ENCODE peak calls at places on chromosome 16, in six cellular contexts. One of them, this sample, is unnamed. For H3K4me1 and H3K9me3, the result is how much of the 10 kb centered on the place peaks cover.

GRCh38 chr16:85289760-85290625 is 177.7 kb upstream of the CIBAR2 start:
- DNase-seq in colonic mucosa: no peak
- DNase-seq in hepatocyte: no peak
- DNase-seq in ascending aorta: no peak
- DNase-seq in GM23248: no peak
- DNase-seq in heart left ventricle: no peak
- DNase-seq in this sample: no peak

GRCh38 chr16:53078247-53078646 is 23.5 kb downstream of the CHD9 start:
- DNase-seq in hepatocyte: no peak
- DNase-seq in colonic mucosa: no peak
- DNase-seq in GM23248: no peak
- DNase-seq in heart left ventricle: no peak
- DNase-seq in ascending aorta: no peak
- DNase-seq in this sample: no peak

GRCh38 chr16:69934044-69934443 is 17.1 kb upstream of the CLEC18A start:
- DNase-seq in heart left ventricle: no peak
- DNase-seq in colonic mucosa: no peak
- DNase-seq in GM23248: no peak
- DNase-seq in hepatocyte: no peak
- DNase-seq in ascending aorta: no peak
- DNase-seq in this sample: no peak

GRCh38 chr16:61909074-61909473 is 127.2 kb downstream of the CDH8 start:
- DNase-seq in heart left ventricle: no peak
- DNase-seq in GM23248: no peak
- DNase-seq in colonic mucosa: no peak
- DNase-seq in hepatocyte: no peak
- DNase-seq in ascending aorta: peak
- DNase-seq in this sample: peak

GRCh38 chr16:85718682-85719081 is 29.9 kb upstream of the GINS2 start:
- DNase-seq in GM23248: peak
- DNase-seq in ascending aorta: no peak
- DNase-seq in hepatocyte: peak
- DNase-seq in heart left ventricle: no peak
- DNase-seq in colonic mucosa: peak
- DNase-seq in this sample: no peak

GRCh38 chr16:87332150-87332549 is 15.0 kb upstream of the C16orf95 start:
- DNase-seq in hepatocyte: no peak
- DNase-seq in GM23248: peak
- DNase-seq in heart left ventricle: no peak
- DNase-seq in ascending aorta: no peak
- DNase-seq in colonic mucosa: no peak
- DNase-seq in this sample: no peak

GRCh38 chr16:27921134-27921533 is 142.4 kb downstream of the GSG1L start:
- DNase-seq in colonic mucosa: no peak
- DNase-seq in GM23248: no peak
- DNase-seq in ascending aorta: no peak
- DNase-seq in hepatocyte: no peak
- DNase-seq in heart left ventricle: no peak
- DNase-seq in this sample: no peak

GRCh38 chr16:1450841-1451240 is 6.5 kb upstream of the CCDC154 start:
- DNase-seq in heart left ventricle: no peak
- DNase-seq in hepatocyte: no peak
- DNase-seq in GM23248: no peak
- DNase-seq in colonic mucosa: no peak
- DNase-seq in ascending aorta: no peak
- DNase-seq in this sample: no peak

GRCh38 chr16:13936596-13937081 is 16.7 kb downstream of the ERCC4 start:
- DNase-seq in hepatocyte: peak
- DNase-seq in colonic mucosa: no peak
- DNase-seq in GM23248: peak
- DNase-seq in heart left ventricle: no peak
- DNase-seq in ascending aorta: no peak
- DNase-seq in this sample: peak

GRCh38 chr16:77789646-77790370 is 1.4 kb downstream of the VAT1L start:
- DNase-seq in GM23248: peak
- DNase-seq in ascending aorta: no peak
- DNase-seq in colonic mucosa: no peak
- DNase-seq in heart left ventricle: no peak
- DNase-seq in hepatocyte: no peak
- DNase-seq in this sample: no peak

GRCh38 chr16:84839054-84839453 is 19.3 kb downstream of the CRISPLD2 start:
- DNase-seq in hepatocyte: no peak
- DNase-seq in ascending aorta: no peak
- DNase-seq in colonic mucosa: no peak
- DNase-seq in GM23248: peak
- DNase-seq in heart left ventricle: no peak
- DNase-seq in this sample: no peak

GRCh38 chr16:27449434-27450188 is 47.6 kb downstream of the IL21R start:
- DNase-seq in GM23248: no peak
- DNase-seq in heart left ventricle: no peak
- DNase-seq in ascending aorta: no peak
- DNase-seq in hepatocyte: no peak
- DNase-seq in colonic mucosa: no peak
- DNase-seq in this sample: no peak

GRCh38 chr16:86928517-86929148 is 350.3 kb downstream of the FOXL1 start:
- DNase-seq in heart left ventricle: no peak
- DNase-seq in colonic mucosa: no peak
- DNase-seq in hepatocyte: no peak
- DNase-seq in GM23248: no peak
- DNase-seq in ascending aorta: no peak
- DNase-seq in this sample: no peak

GRCh38 chr16:56931769-56932587 is at the start of gene HERPUD1:
- DNase-seq in ascending aorta: peak
- DNase-seq in hepatocyte: peak
- DNase-seq in heart left ventricle: peak
- DNase-seq in GM23248: peak
- DNase-seq in colonic mucosa: peak
- DNase-seq in this sample: peak

GRCh38 chr16:54926166-54926838 is 4.4 kb upstream of the IRX5 start:
- DNase-seq in GM23248: peak
- DNase-seq in colonic mucosa: no peak
- DNase-seq in hepatocyte: no peak
- DNase-seq in heart left ventricle: no peak
- DNase-seq in ascending aorta: no peak
- DNase-seq in this sample: no peak

GRCh38 chr16:11994187-11995119 is 17.9 kb downstream of the SNX29 start:
- DNase-seq in colonic mucosa: peak
- DNase-seq in ascending aorta: peak
- DNase-seq in hepatocyte: no peak
- DNase-seq in GM23248: peak
- DNase-seq in heart left ventricle: peak
- DNase-seq in this sample: peak

GRCh38 chr16:84266451-84266850 is 26.6 kb upstream of the KCNG4 start:
- DNase-seq in hepatocyte: peak
- DNase-seq in GM23248: peak
- DNase-seq in colonic mucosa: peak
- DNase-seq in ascending aorta: no peak
- DNase-seq in heart left ventricle: peak
- DNase-seq in this sample: no peak

GRCh38 chr16:57041182-57042156 is 50.9 kb upstream of the CPNE2 start:
- DNase-seq in ascending aorta: no peak
- DNase-seq in GM23248: no peak
- DNase-seq in heart left ventricle: no peak
- DNase-seq in hepatocyte: no peak
- DNase-seq in colonic mucosa: peak
- DNase-seq in this sample: no peak

GRCh38 chr16:67229906-67230808 is 3.2 kb downstream of the TMEM208 start:
- DNase-seq in GM23248: no peak
- DNase-seq in colonic mucosa: no peak
- DNase-seq in heart left ventricle: no peak
- DNase-seq in ascending aorta: no peak
- DNase-seq in hepatocyte: no peak
- DNase-seq in this sample: no peak

GRCh38 chr16:24645739-24646645 is 83.5 kb upstream of the TNRC6A start:
- DNase-seq in colonic mucosa: peak
- DNase-seq in ascending aorta: peak
- DNase-seq in hepatocyte: peak
- DNase-seq in GM23248: peak
- DNase-seq in heart left ventricle: no peak
- DNase-seq in this sample: no peak

GRCh38 chr16:11619327-11619851 is 32.7 kb upstream of the LITAF start:
- DNase-seq in colonic mucosa: no peak
- DNase-seq in heart left ventricle: no peak
- DNase-seq in hepatocyte: no peak
- DNase-seq in GM23248: no peak
- DNase-seq in ascending aorta: no peak
- DNase-seq in this sample: no peak

GRCh38 chr16:66081967-66082366 is 284.5 kb upstream of the CDH5 start:
- DNase-seq in heart left ventricle: no peak
- DNase-seq in colonic mucosa: no peak
- DNase-seq in ascending aorta: no peak
- DNase-seq in GM23248: peak
- DNase-seq in hepatocyte: peak
- DNase-seq in this sample: no peak

GRCh38 chr16:66880288-66881013 is at the start of gene PDP2:
- DNase-seq in colonic mucosa: peak
- DNase-seq in GM23248: peak
- DNase-seq in hepatocyte: peak
- DNase-seq in heart left ventricle: peak
- DNase-seq in ascending aorta: peak
- DNase-seq in this sample: peak

GRCh38 chr16:73173396-73173795 is 125.5 kb upstream of the ZFHX3 start:
- DNase-seq in heart left ventricle: peak
- DNase-seq in hepatocyte: no peak
- DNase-seq in GM23248: peak
- DNase-seq in ascending aorta: no peak
- DNase-seq in colonic mucosa: no peak
- DNase-seq in this sample: no peak

GRCh38 chr16:57245472-57246113 is 534 bp downstream of the ARL2BP start:
- DNase-seq in colonic mucosa: peak
- DNase-seq in heart left ventricle: peak
- DNase-seq in hepatocyte: peak
- DNase-seq in ascending aorta: peak
- DNase-seq in GM23248: peak
- DNase-seq in this sample: peak

GRCh38 chr16:47873434-47873833 is 282.4 kb downstream of the ABCC12 start:
- DNase-seq in heart left ventricle: no peak
- DNase-seq in GM23248: no peak
- DNase-seq in hepatocyte: no peak
- DNase-seq in ascending aorta: no peak
- DNase-seq in colonic mucosa: no peak
- DNase-seq in this sample: no peak

GRCh38 chr16:73713301-73713700 is 583.3 kb upstream of the PSMD7 start:
- DNase-seq in hepatocyte: no peak
- DNase-seq in heart left ventricle: no peak
- DNase-seq in ascending aorta: no peak
- DNase-seq in GM23248: no peak
- DNase-seq in colonic mucosa: no peak
- DNase-seq in this sample: no peak

GRCh38 chr16:88588148-88588547 is 17.9 kb downstream of the ZC3H18 start:
- DNase-seq in hepatocyte: no peak
- DNase-seq in GM23248: no peak
- DNase-seq in colonic mucosa: no peak
- DNase-seq in heart left ventricle: no peak
- DNase-seq in ascending aorta: no peak
- DNase-seq in this sample: no peak
- H3K4me1 ChIP-seq in hepatocyte: under half
- H3K4me1 ChIP-seq in GM23248: under half
- H3K4me1 ChIP-seq in colonic mucosa: under half
- H3K4me1 ChIP-seq in heart left ventricle: under half
- H3K4me1 ChIP-seq in ascending aorta: under half
- H3K4me1 ChIP-seq in this sample: under half

DNA sequence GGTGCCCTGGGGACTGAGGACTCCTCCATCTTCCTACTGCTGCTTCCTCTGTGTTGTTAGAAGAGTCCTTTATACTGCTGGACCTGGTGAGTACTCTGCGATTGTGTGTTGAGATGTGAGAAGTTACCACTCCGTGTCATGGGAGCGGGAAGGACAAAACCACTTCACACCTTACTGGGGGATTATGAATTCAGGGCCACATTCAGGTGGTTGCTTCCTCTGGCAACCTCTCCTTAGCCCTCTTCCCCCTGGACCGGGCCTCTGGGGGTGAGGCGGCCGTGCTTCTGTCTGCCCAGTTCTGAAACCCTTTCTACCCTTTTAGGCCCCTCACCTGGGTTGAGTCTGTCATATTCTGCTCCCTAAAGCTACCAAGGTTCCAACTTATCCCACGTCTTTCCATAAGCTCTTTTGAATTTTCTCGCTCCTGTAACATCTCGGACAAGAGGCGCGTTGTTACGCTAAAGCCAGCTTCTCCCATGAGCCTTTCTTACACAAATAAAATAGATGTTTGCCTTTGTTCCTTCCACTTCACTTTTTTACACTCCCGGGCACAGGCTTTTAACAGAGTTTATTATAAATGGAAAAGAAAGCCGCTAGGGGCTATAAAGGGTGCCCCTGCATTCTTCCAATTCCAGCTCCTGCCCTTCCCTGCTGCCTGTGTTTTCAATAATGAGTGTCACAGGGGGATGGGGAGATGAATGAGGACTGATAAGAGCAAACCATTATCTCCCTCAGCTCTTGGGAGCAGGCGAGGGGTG is 20.7 kb upstream of the CDH13 start:
- DNase-seq in hepatocyte: peak
- DNase-seq in GM23248: no peak
- DNase-seq in heart left ventricle: no peak
- DNase-seq in colonic mucosa: no peak
- DNase-seq in ascending aorta: no peak
- DNase-seq in this sample: no peak
- H3K27ac ChIP-seq in hepatocyte: peak
- H3K27ac ChIP-seq in GM23248: no peak
- H3K27ac ChIP-seq in heart left ventricle: no peak
- H3K27ac ChIP-seq in colonic mucosa: no peak
- H3K27ac ChIP-seq in ascending aorta: no peak
- H3K27ac ChIP-seq in this sample: no peak

GRCh38 chr16:15542734-15543347 is 100.1 kb downstream of the MARF1 start:
- DNase-seq in hepatocyte: no peak
- DNase-seq in colonic mucosa: no peak
- DNase-seq in GM23248: no peak
- DNase-seq in heart left ventricle: no peak
- DNase-seq in ascending aorta: no peak
- DNase-seq in this sample: no peak

GRCh38 chr16:15548482-15548891 is 94.5 kb downstream of the MARF1 start:
- DNase-seq in GM23248: peak
- DNase-seq in heart left ventricle: no peak
- DNase-seq in colonic mucosa: no peak
- DNase-seq in hepatocyte: no peak
- DNase-seq in ascending aorta: no peak
- DNase-seq in this sample: no peak

GRCh38 chr16:15544405-15544804 is 98.5 kb downstream of the MARF1 start:
- DNase-seq in colonic mucosa: no peak
- DNase-seq in ascending aorta: no peak
- DNase-seq in heart left ventricle: no peak
- DNase-seq in hepatocyte: no peak
- DNase-seq in GM23248: no peak
- DNase-seq in this sample: no peak

GRCh38 chr16:15547768-15548096 is 95.2 kb downstream of the MARF1 start:
- DNase-seq in heart left ventricle: no peak
- DNase-seq in GM23248: no peak
- DNase-seq in hepatocyte: no peak
- DNase-seq in colonic mucosa: no peak
- DNase-seq in ascending aorta: no peak
- DNase-seq in this sample: no peak

GRCh38 chr16:15545544-15545943 is 97.4 kb downstream of the MARF1 start:
- DNase-seq in ascending aorta: no peak
- DNase-seq in colonic mucosa: no peak
- DNase-seq in GM23248: no peak
- DNase-seq in hepatocyte: no peak
- DNase-seq in heart left ventricle: no peak
- DNase-seq in this sample: no peak
- H3K9me3 ChIP-seq in ascending aorta: under half
- H3K9me3 ChIP-seq in colonic mucosa: under half
- H3K9me3 ChIP-seq in GM23248: under half
- H3K9me3 ChIP-seq in hepatocyte: under half
- H3K9me3 ChIP-seq in heart left ventricle: under half
- H3K9me3 ChIP-seq in this sample: under half

GRCh38 chr16:2741168-2741567 is 11.3 kb upstream of the SRRM2 start:
- DNase-seq in hepatocyte: no peak
- DNase-seq in ascending aorta: no peak
- DNase-seq in heart left ventricle: no peak
- DNase-seq in colonic mucosa: no peak
- DNase-seq in GM23248: no peak
- DNase-seq in this sample: no peak
- H3K4me1 ChIP-seq in hepatocyte: under half
- H3K4me1 ChIP-seq in ascending aorta: under half
- H3K4me1 ChIP-seq in heart left ventricle: under half
- H3K4me1 ChIP-seq in colonic mucosa: under half
- H3K4me1 ChIP-seq in GM23248: under half
- H3K4me1 ChIP-seq in this sample: under half

This sample was measured in tibial artery.